ENCODE peak calls at places on chromosomes 12 and 14, in five cellular contexts. I is GM10248; D is WTC11; U is CD8-positive, alpha-beta T cell; L is fibroblast of villous mesenchyme. B is an unnamed sample.

GRCh38 chr14:74645735-74646134 is 33.7 kb upstream of the LTBP2 start:
- DNase-seq in I (no peak), D (no peak), U (no peak), L (no peak), B (no peak)

GRCh38 chr12:57897296-57897974 is 43.9 kb upstream of the ATP23 start:
- DNase-seq in I (no peak), D (no peak), U (no peak), L (no peak), B (no peak)

GRCh38 chr14:59098377-59098776 is 90.1 kb upstream of the DAAM1 start:
- DNase-seq in I (no peak), D (no peak), U (no peak), L (peak), B (no peak)

GRCh38 chr12:86572455-86572854 is 316.3 kb upstream of the MGAT4C start:
- DNase-seq in I (no peak), D (no peak), U (no peak), L (no peak), B (no peak)

GRCh38 chr12:42031847-42032564 is 112.7 kb downstream of the GXYLT1 start:
- DNase-seq in I (no peak), D (no peak), U (no peak), L (no peak), B (no peak)

GRCh38 chr12:75130811-75131210 is 78.8 kb downstream of the KCNC2 start:
- DNase-seq in I (no peak), D (no peak), U (no peak), L (no peak), B (no peak)

GRCh38 chr12:121114019-121114639 is 18.5 kb upstream of the P2RX7 start:
- DNase-seq in I (no peak), D (no peak), U (no peak), L (no peak), B (no peak)

GRCh38 chr14:94423465-94424056 is 29.0 kb downstream of the SERPINA11 start:
- DNase-seq in I (peak), D (peak), U (peak), L (peak), B (no peak)

GRCh38 chr12:56574210-56574609 is 52.6 kb downstream of the RBMS2 start:
- DNase-seq in I (no peak), D (no peak), U (no peak), L (no peak), B (no peak)

GRCh38 chr12:118036672-118037411 is 20.3 kb downstream of the RFC5 start:
- DNase-seq in I (no peak), D (no peak), U (no peak), L (no peak), B (no peak)

GRCh38 chr12:104353012-104353981 is 49.8 kb downstream of the EID3 start:
- DNase-seq in I (no peak), D (no peak), U (no peak), L (no peak), B (no peak)

GRCh38 chr12:124194521-124195225 is 100.2 kb upstream of the RFLNA start:
- DNase-seq in I (no peak), D (no peak), U (no peak), L (no peak), B (no peak)

GRCh38 chr14:93232159-93232558 is 25.1 kb downstream of the UBR7 start:
- DNase-seq in I (no peak), D (no peak), U (no peak), L (no peak), B (no peak)

GRCh38 chr14:53569471-53569870 is 387.2 kb downstream of the BMP4 start:
- DNase-seq in I (no peak), D (no peak), U (no peak), L (peak), B (no peak)

GRCh38 chr12:43336962-43337555 is 214.9 kb downstream of the ADAMTS20 start:
- DNase-seq in I (peak), D (no peak), U (no peak), L (peak), B (no peak)

GRCh38 chr12:86712425-86712843 is 456.2 kb upstream of the MGAT4C start:
- DNase-seq in I (no peak), D (no peak), U (no peak), L (peak), B (no peak)

GRCh38 chr14:80212025-80212402 is 710 bp upstream of the DIO2 start:
- DNase-seq in I (peak), D (no peak), U (no peak), L (peak), B (no peak)

GRCh38 chr14:103628684-103629502 is at the start of gene KLC1:
- DNase-seq in I (peak), D (peak), U (peak), L (peak), B (peak)

GRCh38 chr12:56208014-56208413 is 13.7 kb downstream of the RNF41 start:
- DNase-seq in I (no peak), D (no peak), U (no peak), L (no peak), B (no peak)

GRCh38 chr14:97578982-97579381 is 781.8 kb downstream of the VRK1 start:
- DNase-seq in I (no peak), D (no peak), U (no peak), L (no peak), B (no peak)

GRCh38 chr12:27865421-27865820 is 85.4 kb upstream of the MANSC4 start:
- DNase-seq in I (no peak), D (no peak), U (no peak), L (peak), B (no peak)

GRCh38 chr14:95314609-95315008 is 5.1 kb downstream of the CLMN start:
- DNase-seq in I (peak), D (no peak), U (no peak), L (peak), B (no peak)

GRCh38 chr12:32264995-32265394 is 134.4 kb upstream of the FGD4 start:
- DNase-seq in I (peak), D (no peak), U (no peak), L (peak), B (no peak)

GRCh38 chr12:32257695-32258496 is 141.5 kb upstream of the FGD4 start:
- DNase-seq in I (no peak), D (no peak), U (no peak), L (no peak), B (no peak)

GRCh38 chr12:32265461-32265860 is 133.9 kb upstream of the FGD4 start:
- DNase-seq in I (no peak), D (no peak), U (no peak), L (no peak), B (no peak)

GRCh38 chr12:32265920-32266319 is 133.4 kb upstream of the FGD4 start:
- DNase-seq in I (peak), D (no peak), U (no peak), L (no peak), B (no peak)

GRCh38 chr12:32261638-32262037 is 137.7 kb upstream of the FGD4 start:
- DNase-seq in I (no peak), D (peak), U (no peak), L (no peak), B (no peak)
- TF ChIP-seq CTCF in I (peak), D (peak), U (no peak), L (peak), B (peak)

GRCh38 chr12:48454675-48455074 is 17.7 kb upstream of the ANP32D start:
- DNase-seq in I (no peak), D (no peak), U (no peak), L (peak), B (no peak)
- TF ChIP-seq CTCF in I (peak), D (no peak), U (no peak), L (peak), B (peak)

DNA sequence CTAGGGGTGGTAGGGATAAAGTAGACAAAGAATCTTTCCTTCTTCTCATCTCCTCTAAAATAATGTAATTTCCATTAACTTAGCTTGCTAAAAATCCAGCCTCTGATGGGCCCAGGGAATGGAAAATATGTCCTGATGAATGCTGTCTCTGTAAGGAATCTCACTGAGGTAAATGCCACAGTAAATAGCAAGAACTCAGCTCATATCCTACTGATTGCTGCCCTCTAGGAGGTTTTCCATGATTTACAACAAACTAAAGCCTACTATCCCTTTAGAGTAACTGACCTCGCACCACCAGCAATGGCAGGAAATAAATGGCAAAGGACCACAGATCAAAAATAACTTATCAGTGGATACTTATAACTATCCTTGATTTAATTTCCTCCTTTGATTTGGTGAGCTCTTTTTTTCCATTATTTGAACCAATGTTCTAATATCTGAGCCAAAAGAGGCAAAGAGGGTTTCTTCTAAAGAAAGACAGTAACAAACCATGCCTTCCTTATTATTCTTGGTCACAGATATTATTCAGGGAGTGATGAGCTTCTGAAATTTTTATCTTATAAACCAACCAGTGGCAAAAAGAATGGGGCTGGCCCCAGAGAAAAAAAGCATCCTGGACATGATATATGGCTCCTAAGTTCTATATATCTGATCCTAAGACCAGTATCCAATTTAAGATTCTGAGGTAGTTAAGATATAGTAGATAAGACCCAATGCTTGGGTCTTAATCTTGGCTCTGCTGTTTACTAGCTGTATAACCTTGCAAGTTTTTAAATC is 43.7 kb downstream of the SENP1 start:
- DNase-seq in I (no peak), D (no peak), U (no peak), L (peak), B (no peak)
- TF ChIP-seq CTCF in I (no peak), D (no peak), U (no peak), L (no peak), B (no peak)

GRCh38 chr12:30796508-30796780 is 41.7 kb upstream of the CAPRIN2 start:
- DNase-seq in I (no peak), D (peak), U (no peak), L (peak), B (peak)

GRCh38 chr12:30795410-30795659 is 40.6 kb upstream of the CAPRIN2 start:
- DNase-seq in I (no peak), D (no peak), U (peak), L (peak), B (no peak)

GRCh38 chr12:30794591-30795409 is 40.0 kb upstream of the CAPRIN2 start:
- DNase-seq in I (no peak), D (peak), U (no peak), L (peak), B (no peak)

GRCh38 chr12:30796891-30797371 is 42.2 kb upstream of the CAPRIN2 start:
- DNase-seq in I (no peak), D (peak), U (no peak), L (peak), B (no peak)

GRCh38 chr12:30795660-30796507 is 41.1 kb upstream of the CAPRIN2 start:
- DNase-seq in I (peak), D (peak), U (peak), L (peak), B (no peak)
- TF ChIP-seq CTCF in I (no peak), D (no peak), U (no peak), L (no peak), B (no peak)